ENCODE peak calls at places on chromosomes 12 and 14, in ten cellular contexts. One of them, this sample, is unnamed. For H3K9me3, the result is how much of the 10 kb centered on the place peaks cover.

GRCh38 chr12:43285248-43285647 is 266.8 kb downstream of the ADAMTS20 start:
- DNase-seq in transverse colon: no peak
- DNase-seq in A549: no peak
- DNase-seq in body of pancreas: no peak
- DNase-seq in RWPE2: no peak
- DNase-seq in prostate gland: no peak
- DNase-seq in cardiac muscle cell: no peak
- DNase-seq in sigmoid colon: no peak
- DNase-seq in WERI-Rb-1: no peak
- DNase-seq in lower lobe of right lung: no peak
- DNase-seq in this sample: no peak

GRCh38 chr12:106305376-106305775 is 2.8 kb downstream of the TCP11L2 start:
- DNase-seq in transverse colon: no peak
- DNase-seq in A549: no peak
- DNase-seq in body of pancreas: no peak
- DNase-seq in RWPE2: no peak
- DNase-seq in prostate gland: no peak
- DNase-seq in cardiac muscle cell: no peak
- DNase-seq in sigmoid colon: no peak
- DNase-seq in WERI-Rb-1: no peak
- DNase-seq in lower lobe of right lung: no peak
- DNase-seq in this sample: no peak

GRCh38 chr14:79018846-79019245 is 848.7 kb downstream of the NRXN3 start:
- DNase-seq in transverse colon: no peak
- DNase-seq in A549: no peak
- DNase-seq in body of pancreas: no peak
- DNase-seq in RWPE2: no peak
- DNase-seq in prostate gland: no peak
- DNase-seq in cardiac muscle cell: no peak
- DNase-seq in sigmoid colon: no peak
- DNase-seq in WERI-Rb-1: no peak
- DNase-seq in lower lobe of right lung: no peak
- DNase-seq in this sample: no peak

GRCh38 chr12:6292606-6293005 is 17.9 kb upstream of the PLEKHG6 start:
- DNase-seq in transverse colon: no peak
- DNase-seq in A549: peak
- DNase-seq in body of pancreas: no peak
- DNase-seq in RWPE2: no peak
- DNase-seq in prostate gland: no peak
- DNase-seq in cardiac muscle cell: no peak
- DNase-seq in sigmoid colon: no peak
- DNase-seq in WERI-Rb-1: no peak
- DNase-seq in lower lobe of right lung: no peak
- DNase-seq in this sample: no peak

GRCh38 chr12:41699658-41700057 is 445.0 kb downstream of the GXYLT1 start:
- DNase-seq in transverse colon: no peak
- DNase-seq in A549: no peak
- DNase-seq in body of pancreas: no peak
- DNase-seq in RWPE2: no peak
- DNase-seq in prostate gland: no peak
- DNase-seq in cardiac muscle cell: no peak
- DNase-seq in sigmoid colon: no peak
- DNase-seq in WERI-Rb-1: no peak
- DNase-seq in lower lobe of right lung: no peak
- DNase-seq in this sample: no peak

GRCh38 chr14:77036484-77037337 is 8.2 kb upstream of the IRF2BPL start:
- DNase-seq in transverse colon: no peak
- DNase-seq in A549: no peak
- DNase-seq in body of pancreas: no peak
- DNase-seq in RWPE2: no peak
- DNase-seq in prostate gland: no peak
- DNase-seq in cardiac muscle cell: no peak
- DNase-seq in sigmoid colon: no peak
- DNase-seq in WERI-Rb-1: peak
- DNase-seq in lower lobe of right lung: no peak
- DNase-seq in this sample: no peak

GRCh38 chr14:54566410-54567223 is at the start of gene SAMD4A:
- DNase-seq in transverse colon: peak
- DNase-seq in A549: peak
- DNase-seq in body of pancreas: peak
- DNase-seq in RWPE2: peak
- DNase-seq in prostate gland: peak
- DNase-seq in cardiac muscle cell: peak
- DNase-seq in sigmoid colon: peak
- DNase-seq in WERI-Rb-1: peak
- DNase-seq in lower lobe of right lung: peak
- DNase-seq in this sample: peak

GRCh38 chr14:71214241-71214640 is 307.0 kb downstream of the PCNX1 start:
- DNase-seq in transverse colon: no peak
- DNase-seq in A549: no peak
- DNase-seq in body of pancreas: no peak
- DNase-seq in RWPE2: no peak
- DNase-seq in prostate gland: no peak
- DNase-seq in cardiac muscle cell: no peak
- DNase-seq in sigmoid colon: no peak
- DNase-seq in WERI-Rb-1: no peak
- DNase-seq in lower lobe of right lung: no peak
- DNase-seq in this sample: no peak

GRCh38 chr12:106248849-106249371 is 1.1 kb upstream of the CKAP4 start:
- DNase-seq in transverse colon: peak
- DNase-seq in A549: no peak
- DNase-seq in body of pancreas: peak
- DNase-seq in RWPE2: no peak
- DNase-seq in prostate gland: no peak
- DNase-seq in cardiac muscle cell: no peak
- DNase-seq in sigmoid colon: no peak
- DNase-seq in WERI-Rb-1: no peak
- DNase-seq in lower lobe of right lung: peak
- DNase-seq in this sample: no peak

GRCh38 chr14:33455998-33456397 is 494.9 kb downstream of the EGLN3 start:
- DNase-seq in transverse colon: no peak
- DNase-seq in A549: no peak
- DNase-seq in body of pancreas: no peak
- DNase-seq in RWPE2: no peak
- DNase-seq in prostate gland: no peak
- DNase-seq in cardiac muscle cell: no peak
- DNase-seq in sigmoid colon: no peak
- DNase-seq in WERI-Rb-1: no peak
- DNase-seq in lower lobe of right lung: no peak
- DNase-seq in this sample: no peak

GRCh38 chr14:101352567-101352966 is 208.7 kb upstream of the DIO3 start:
- DNase-seq in transverse colon: no peak
- DNase-seq in A549: no peak
- DNase-seq in body of pancreas: no peak
- DNase-seq in RWPE2: no peak
- DNase-seq in prostate gland: no peak
- DNase-seq in cardiac muscle cell: no peak
- DNase-seq in sigmoid colon: peak
- DNase-seq in WERI-Rb-1: no peak
- DNase-seq in lower lobe of right lung: no peak
- DNase-seq in this sample: peak

GRCh38 chr12:8018666-8019581 is 13.6 kb upstream of the FOXJ2 start:
- DNase-seq in transverse colon: no peak
- DNase-seq in A549: no peak
- DNase-seq in body of pancreas: no peak
- DNase-seq in RWPE2: no peak
- DNase-seq in prostate gland: no peak
- DNase-seq in cardiac muscle cell: peak
- DNase-seq in sigmoid colon: no peak
- DNase-seq in WERI-Rb-1: peak
- DNase-seq in lower lobe of right lung: no peak
- DNase-seq in this sample: no peak

GRCh38 chr12:109418848-109419474 is 58.1 kb downstream of the KCTD10 start:
- DNase-seq in transverse colon: no peak
- DNase-seq in A549: no peak
- DNase-seq in body of pancreas: no peak
- DNase-seq in RWPE2: no peak
- DNase-seq in prostate gland: no peak
- DNase-seq in cardiac muscle cell: no peak
- DNase-seq in sigmoid colon: no peak
- DNase-seq in WERI-Rb-1: peak
- DNase-seq in lower lobe of right lung: no peak
- DNase-seq in this sample: no peak

GRCh38 chr14:21098134-21098891 is at the start of gene ZNF219:
- DNase-seq in transverse colon: peak
- DNase-seq in A549: peak
- DNase-seq in body of pancreas: peak
- DNase-seq in RWPE2: peak
- DNase-seq in prostate gland: peak
- DNase-seq in cardiac muscle cell: peak
- DNase-seq in sigmoid colon: peak
- DNase-seq in WERI-Rb-1: peak
- DNase-seq in lower lobe of right lung: peak
- DNase-seq in this sample: peak

GRCh38 chr12:11688831-11689230 is 39.4 kb downstream of the ETV6 start:
- DNase-seq in transverse colon: no peak
- DNase-seq in A549: no peak
- DNase-seq in body of pancreas: no peak
- DNase-seq in RWPE2: no peak
- DNase-seq in prostate gland: no peak
- DNase-seq in cardiac muscle cell: no peak
- DNase-seq in sigmoid colon: no peak
- DNase-seq in WERI-Rb-1: no peak
- DNase-seq in lower lobe of right lung: no peak
- DNase-seq in this sample: no peak

GRCh38 chr14:49615776-49616175 is 4.7 kb downstream of the RPL36AL start:
- DNase-seq in transverse colon: no peak
- DNase-seq in A549: no peak
- DNase-seq in body of pancreas: no peak
- DNase-seq in RWPE2: no peak
- DNase-seq in prostate gland: no peak
- DNase-seq in cardiac muscle cell: no peak
- DNase-seq in sigmoid colon: no peak
- DNase-seq in WERI-Rb-1: peak
- DNase-seq in lower lobe of right lung: no peak
- DNase-seq in this sample: no peak

DNA sequence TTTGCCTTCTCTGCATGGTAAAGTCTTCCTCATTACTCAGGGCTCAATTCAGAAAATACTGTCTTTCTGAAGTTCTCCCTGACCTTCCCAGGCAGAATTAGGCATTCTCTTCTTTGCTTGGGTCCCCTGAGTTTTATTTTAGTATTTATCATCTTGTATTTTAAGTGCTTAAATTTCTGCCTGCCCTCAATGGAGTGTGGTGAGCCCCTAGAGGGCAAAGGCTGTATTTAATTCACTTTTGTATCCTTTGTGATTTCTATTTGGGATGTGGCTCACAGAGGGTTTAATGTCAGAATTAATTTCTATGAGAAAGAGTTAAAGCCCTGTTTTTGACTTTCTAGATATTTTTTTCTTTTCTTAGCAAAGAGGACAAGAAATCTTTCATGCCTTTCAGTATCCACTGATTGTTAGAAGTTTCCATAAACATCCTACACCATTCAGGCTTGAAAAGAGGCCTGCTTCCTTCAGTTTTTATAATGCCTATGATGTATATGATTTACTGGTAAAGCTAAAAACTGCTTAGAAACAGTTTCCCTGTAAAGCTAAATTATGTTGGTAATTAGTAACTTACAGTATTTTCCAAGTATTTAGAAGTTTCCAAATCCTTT is 55.6 kb upstream of the PTPRB start:
- DNase-seq in transverse colon: no peak
- DNase-seq in A549: peak
- DNase-seq in body of pancreas: no peak
- DNase-seq in RWPE2: no peak
- DNase-seq in prostate gland: no peak
- DNase-seq in cardiac muscle cell: peak
- DNase-seq in sigmoid colon: no peak
- DNase-seq in WERI-Rb-1: no peak
- DNase-seq in lower lobe of right lung: no peak
- DNase-seq in this sample: no peak
- TF ChIP-seq CTCF in transverse colon: no peak
- TF ChIP-seq CTCF in A549: peak
- TF ChIP-seq CTCF in body of pancreas: peak
- TF ChIP-seq CTCF in RWPE2: peak
- TF ChIP-seq CTCF in prostate gland: no peak
- TF ChIP-seq CTCF in cardiac muscle cell: peak
- TF ChIP-seq CTCF in sigmoid colon: no peak
- TF ChIP-seq CTCF in WERI-Rb-1: peak
- TF ChIP-seq CTCF in lower lobe of right lung: peak
- TF ChIP-seq CTCF in this sample: peak

GRCh38 chr12:34597548-34598351 is 575.5 kb downstream of the ALG10 start:
- DNase-seq in transverse colon: peak
- DNase-seq in A549: no peak
- DNase-seq in body of pancreas: no peak
- DNase-seq in RWPE2: peak
- DNase-seq in prostate gland: no peak
- DNase-seq in cardiac muscle cell: no peak
- DNase-seq in sigmoid colon: peak
- DNase-seq in WERI-Rb-1: no peak
- DNase-seq in lower lobe of right lung: peak
- DNase-seq in this sample: no peak

GRCh38 chr12:34595749-34596733 is 573.7 kb downstream of the ALG10 start:
- DNase-seq in transverse colon: peak
- DNase-seq in A549: no peak
- DNase-seq in body of pancreas: no peak
- DNase-seq in RWPE2: peak
- DNase-seq in prostate gland: no peak
- DNase-seq in cardiac muscle cell: no peak
- DNase-seq in sigmoid colon: peak
- DNase-seq in WERI-Rb-1: no peak
- DNase-seq in lower lobe of right lung: peak
- DNase-seq in this sample: peak

GRCh38 chr12:34591966-34592365 is 569.7 kb downstream of the ALG10 start:
- DNase-seq in transverse colon: no peak
- DNase-seq in A549: no peak
- DNase-seq in body of pancreas: no peak
- DNase-seq in RWPE2: no peak
- DNase-seq in prostate gland: no peak
- DNase-seq in cardiac muscle cell: no peak
- DNase-seq in sigmoid colon: no peak
- DNase-seq in WERI-Rb-1: no peak
- DNase-seq in lower lobe of right lung: no peak
- DNase-seq in this sample: no peak
- H3K9me3 ChIP-seq in transverse colon: half or more
- H3K9me3 ChIP-seq in A549: under half
- H3K9me3 ChIP-seq in body of pancreas: under half
- H3K9me3 ChIP-seq in RWPE2: under half
- H3K9me3 ChIP-seq in prostate gland: under half
- H3K9me3 ChIP-seq in cardiac muscle cell: under half
- H3K9me3 ChIP-seq in sigmoid colon: under half
- H3K9me3 ChIP-seq in WERI-Rb-1: under half
- H3K9me3 ChIP-seq in lower lobe of right lung: half or more
- H3K9me3 ChIP-seq in this sample: half or more

GRCh38 chr14:90720832-90721231 is 95.4 kb downstream of the TTC7B start:
- DNase-seq in transverse colon: no peak
- DNase-seq in A549: no peak
- DNase-seq in body of pancreas: no peak
- DNase-seq in RWPE2: no peak
- DNase-seq in prostate gland: no peak
- DNase-seq in cardiac muscle cell: no peak
- DNase-seq in sigmoid colon: no peak
- DNase-seq in WERI-Rb-1: no peak
- DNase-seq in lower lobe of right lung: no peak
- DNase-seq in this sample: no peak
- TF ChIP-seq CTCF in transverse colon: no peak
- TF ChIP-seq CTCF in A549: no peak
- TF ChIP-seq CTCF in body of pancreas: no peak
- TF ChIP-seq CTCF in RWPE2: no peak
- TF ChIP-seq CTCF in prostate gland: no peak
- TF ChIP-seq CTCF in cardiac muscle cell: no peak
- TF ChIP-seq CTCF in sigmoid colon: no peak
- TF ChIP-seq CTCF in WERI-Rb-1: no peak
- TF ChIP-seq CTCF in lower lobe of right lung: no peak
- TF ChIP-seq CTCF in this sample: no peak

GRCh38 chr12:34547276-34547675 is 525.0 kb downstream of the ALG10 start:
- DNase-seq in transverse colon: no peak
- DNase-seq in A549: no peak
- DNase-seq in body of pancreas: no peak
- DNase-seq in RWPE2: no peak
- DNase-seq in prostate gland: no peak
- DNase-seq in cardiac muscle cell: no peak
- DNase-seq in sigmoid colon: no peak
- DNase-seq in WERI-Rb-1: no peak
- DNase-seq in lower lobe of right lung: no peak
- DNase-seq in this sample: no peak
- H3K9me3 ChIP-seq in transverse colon: half or more
- H3K9me3 ChIP-seq in A549: under half
- H3K9me3 ChIP-seq in body of pancreas: under half
- H3K9me3 ChIP-seq in RWPE2: under half
- H3K9me3 ChIP-seq in prostate gland: under half
- H3K9me3 ChIP-seq in cardiac muscle cell: under half
- H3K9me3 ChIP-seq in sigmoid colon: under half
- H3K9me3 ChIP-seq in WERI-Rb-1: under half
- H3K9me3 ChIP-seq in lower lobe of right lung: half or more
- H3K9me3 ChIP-seq in this sample: half or more